ENCODE peak calls at places on chromosomes 5 and 9, in eight cellular contexts. X is NCI-H1694; Y is HAP-1; B is OCI-LY7; O is SW480; N is heart left ventricle; I is effector CD4-positive, alpha-beta T cell; Z is activated CD4-positive, CD25-positive, alpha-beta regulatory T cell treated with anti-CD3 and anti-CD28 coated beads, Interleukin-2, amount 50 U/mL, for 16 hours. R is an unnamed sample.

GRCh38 chr5:88502179-88503064 is 233.8 kb upstream of the TMEM161B start:
- DNase-seq in O (peak), N (no peak), I (no peak), X (no peak), B (peak), Y (no peak), Z (no peak), R (no peak)

GRCh38 chr9:122056484-122056883 is 36.6 kb downstream of the TTLL11 start:
- DNase-seq in Y (peak), Z (no peak), N (no peak), X (no peak), B (no peak), O (peak), I (no peak), R (no peak)

GRCh38 chr9:132141364-132141947 is 20.4 kb upstream of the NTNG2 start:
- DNase-seq in I (no peak), B (no peak), X (peak), Z (no peak), N (no peak), Y (peak), O (peak), R (no peak)

GRCh38 chr9:36504154-36504550 is 68.5 kb upstream of the MELK start:
- DNase-seq in I (no peak), B (peak), O (no peak), Z (no peak), N (no peak), X (no peak), Y (no peak), R (no peak)

GRCh38 chr5:61162010-61162831 is at the start of gene SMIM15:
- DNase-seq in N (peak), Z (peak), O (peak), I (peak), X (peak), B (peak), Y (no peak), R (peak)

GRCh38 chr5:14039576-14039975 is 95.1 kb upstream of the DNAH5 start:
- DNase-seq in I (no peak), Y (no peak), B (no peak), N (no peak), X (no peak), O (no peak), Z (no peak), R (no peak)

GRCh38 chr9:3441197-3441816 is 84.5 kb downstream of the RFX3 start:
- DNase-seq in X (peak), O (peak), N (peak), Y (peak), B (peak), Z (no peak), I (peak), R (peak)

GRCh38 chr5:4058899-4059298 is 463.3 kb downstream of the IRX1 start:
- DNase-seq in O (peak), Z (no peak), Y (no peak), I (no peak), B (no peak), N (peak), X (no peak), R (no peak)

GRCh38 chr5:171131499-171131898 is 177.5 kb upstream of the TLX3 start:
- DNase-seq in N (no peak), O (no peak), Y (no peak), B (no peak), X (peak), I (no peak), Z (no peak), R (no peak)

GRCh38 chr5:111278824-111279504 is 54.8 kb downstream of the CAMK4 start:
- DNase-seq in N (peak), I (peak), O (peak), B (peak), X (peak), Z (peak), Y (peak), R (peak)

GRCh38 chr5:135706474-135706873 is 127.7 kb upstream of the CXCL14 start:
- DNase-seq in O (no peak), Z (no peak), I (no peak), N (no peak), B (no peak), Y (no peak), X (no peak), R (no peak)

GRCh38 chr5:132342291-132343180 is 27.0 kb upstream of the SLC22A5 start:
- DNase-seq in I (no peak), Y (peak), B (no peak), X (no peak), O (no peak), N (no peak), Z (no peak), R (no peak)

GRCh38 chr9:129624168-129624759 is 1.7 kb upstream of the NTMT1 start:
- DNase-seq in I (peak), O (peak), X (peak), Y (peak), Z (peak), N (peak), B (peak), R (peak)

GRCh38 chr9:19920401-19920800 is 131.6 kb upstream of the SLC24A2 start:
- DNase-seq in O (no peak), I (no peak), X (no peak), Z (no peak), N (no peak), Y (no peak), B (no peak), R (no peak)

GRCh38 chr5:151810907-151811306 is 39.2 kb downstream of the G3BP1 start:
- DNase-seq in Y (no peak), N (no peak), B (no peak), Z (no peak), O (no peak), X (no peak), I (no peak), R (no peak)

GRCh38 chr9:37988041-37988440 is 81.0 kb downstream of the SHB start:
- DNase-seq in Z (no peak), Y (no peak), O (no peak), I (no peak), B (no peak), X (peak), N (peak), R (no peak)

GRCh38 chr5:133232011-133232410 is 180.2 kb downstream of the HSPA4 start:
- DNase-seq in X (no peak), I (no peak), O (peak), Z (no peak), Y (no peak), N (no peak), B (no peak), R (no peak)

GRCh38 chr5:166535641-166536040 is 1755.8 kb upstream of the WWC1 start:
- DNase-seq in I (no peak), N (no peak), O (no peak), X (no peak), Z (no peak), B (no peak), Y (peak), R (no peak)

GRCh38 chr5:80369521-80369920 is 38.3 kb upstream of the ZFYVE16 start:
- DNase-seq in N (no peak), I (no peak), Y (peak), Z (no peak), B (no peak), X (no peak), O (peak), R (no peak)

GRCh38 chr5:67253911-67254310 is 57.3 kb upstream of the CD180 start:
- DNase-seq in Y (no peak), O (no peak), N (no peak), I (no peak), X (no peak), B (no peak), Z (no peak), R (no peak)

GRCh38 chr5:160787247-160787646 is 64.8 kb downstream of the ATP10B start:
- DNase-seq in B (peak), O (peak), Z (no peak), Y (peak), I (no peak), X (no peak), N (no peak), R (no peak)

GRCh38 chr9:18689166-18689565 is 215.2 kb downstream of the ADAMTSL1 start:
- DNase-seq in Z (no peak), Y (no peak), X (no peak), I (no peak), B (no peak), N (no peak), O (no peak), R (no peak)

GRCh38 chr9:128611600-128612394 is 44.9 kb downstream of the DYNC2I2 start:
- DNase-seq in Y (no peak), O (no peak), B (no peak), X (no peak), N (no peak), I (no peak), Z (no peak), R (no peak)

GRCh38 chr5:132193165-132193694 is 34.4 kb downstream of the P4HA2 start:
- DNase-seq in N (no peak), Y (no peak), O (no peak), I (no peak), B (no peak), Z (no peak), X (peak), R (no peak)

GRCh38 chr9:134135343-134136116 is at the start of gene WDR5:
- DNase-seq in X (peak), Z (peak), N (peak), B (peak), I (peak), O (peak), Y (peak), R (peak)

GRCh38 chr9:87451149-87451548 is 46.5 kb upstream of the DAPK1 start:
- DNase-seq in B (no peak), Y (no peak), Z (no peak), N (no peak), O (no peak), X (no peak), I (no peak), R (no peak)

GRCh38 chr5:72355706-72356299 is 35.6 kb downstream of the PTCD2 start:
- DNase-seq in I (no peak), O (peak), X (no peak), Y (peak), Z (no peak), B (no peak), N (no peak), R (no peak)

GRCh38 chr5:65446682-65447081 is 35.0 kb downstream of the ADAMTS6 start:
- DNase-seq in N (no peak), X (no peak), O (no peak), Z (no peak), I (no peak), B (no peak), Y (no peak), R (no peak)

GRCh38 chr5:150245111-150245789 is 44.3 kb downstream of the CAMK2A start:
- DNase-seq in I (no peak), Y (no peak), X (no peak), Z (no peak), B (no peak), N (peak), O (no peak), R (no peak)

GRCh38 chr9:87011551-87011950 is 64.2 kb upstream of the GAS1 start:
- DNase-seq in I (no peak), X (no peak), Y (no peak), N (no peak), O (no peak), Z (no peak), B (no peak), R (no peak)

GRCh38 chr9:130029591-130029990 is 13.4 kb downstream of the FNBP1 start:
- DNase-seq in N (no peak), O (no peak), B (no peak), X (no peak), I (no peak), Y (no peak), Z (no peak), R (no peak)

GRCh38 chr5:150625831-150626746 is 14.4 kb upstream of the SYNPO start:
- DNase-seq in O (no peak), I (no peak), X (no peak), B (peak), Y (no peak), Z (no peak), N (no peak), R (peak)

GRCh38 chr9:26313108-26313507 is 579.5 kb downstream of the CAAP1 start:
- DNase-seq in Z (no peak), I (no peak), N (no peak), Y (no peak), B (no peak), O (no peak), X (no peak), R (no peak)